ENCODE peak calls at places on chromosomes 7 and 10, in eight cellular contexts. One of them, this sample, is unnamed.

GRCh38 chr10:43128958-43129706 is 9.1 kb upstream of the CSGALNACT2 start:
- DNase-seq in hypothalamus: no peak
- DNase-seq in foreskin fibroblast: peak
- DNase-seq in fibroblast of lung: peak
- DNase-seq in GM19239: no peak
- DNase-seq in fibroblast of mammary gland: peak
- DNase-seq in stimulated activated CD8-positive, alpha-beta memory T cell treated with anti-CD3 and anti-CD28 coated beads, Interleukin-15, amount 100 ng/mL, for 24 hours: no peak
- DNase-seq in NCI-H748 treated with DMSO at 0.1 percent for 48 hours: no peak
- DNase-seq in this sample: peak

GRCh38 chr10:110355922-110356627 is 51.4 kb upstream of the SMNDC1 start:
- DNase-seq in fibroblast of lung: no peak
- DNase-seq in NCI-H748 treated with DMSO at 0.1 percent for 48 hours: no peak
- DNase-seq in stimulated activated CD8-positive, alpha-beta memory T cell treated with anti-CD3 and anti-CD28 coated beads, Interleukin-15, amount 100 ng/mL, for 24 hours: no peak
- DNase-seq in foreskin fibroblast: no peak
- DNase-seq in GM19239: no peak
- DNase-seq in fibroblast of mammary gland: no peak
- DNase-seq in hypothalamus: no peak
- DNase-seq in this sample: no peak

GRCh38 chr10:116385994-116386809 is 41.4 kb upstream of the PNLIPRP3 start:
- DNase-seq in NCI-H748 treated with DMSO at 0.1 percent for 48 hours: no peak
- DNase-seq in stimulated activated CD8-positive, alpha-beta memory T cell treated with anti-CD3 and anti-CD28 coated beads, Interleukin-15, amount 100 ng/mL, for 24 hours: no peak
- DNase-seq in foreskin fibroblast: no peak
- DNase-seq in GM19239: no peak
- DNase-seq in hypothalamus: no peak
- DNase-seq in fibroblast of lung: peak
- DNase-seq in fibroblast of mammary gland: peak
- DNase-seq in this sample: no peak

GRCh38 chr7:116626886-116627285 is 45.1 kb upstream of the MET start:
- DNase-seq in fibroblast of lung: no peak
- DNase-seq in GM19239: no peak
- DNase-seq in NCI-H748 treated with DMSO at 0.1 percent for 48 hours: no peak
- DNase-seq in stimulated activated CD8-positive, alpha-beta memory T cell treated with anti-CD3 and anti-CD28 coated beads, Interleukin-15, amount 100 ng/mL, for 24 hours: no peak
- DNase-seq in hypothalamus: no peak
- DNase-seq in foreskin fibroblast: no peak
- DNase-seq in fibroblast of mammary gland: no peak
- DNase-seq in this sample: peak

GRCh38 chr10:71266918-71267442 is 52.1 kb upstream of the SLC29A3 start:
- DNase-seq in hypothalamus: no peak
- DNase-seq in stimulated activated CD8-positive, alpha-beta memory T cell treated with anti-CD3 and anti-CD28 coated beads, Interleukin-15, amount 100 ng/mL, for 24 hours: no peak
- DNase-seq in foreskin fibroblast: no peak
- DNase-seq in fibroblast of mammary gland: peak
- DNase-seq in GM19239: no peak
- DNase-seq in NCI-H748 treated with DMSO at 0.1 percent for 48 hours: no peak
- DNase-seq in fibroblast of lung: no peak
- DNase-seq in this sample: no peak

GRCh38 chr10:29343607-29344038 is 54.8 kb downstream of the LYZL1 start:
- DNase-seq in stimulated activated CD8-positive, alpha-beta memory T cell treated with anti-CD3 and anti-CD28 coated beads, Interleukin-15, amount 100 ng/mL, for 24 hours: no peak
- DNase-seq in fibroblast of lung: peak
- DNase-seq in NCI-H748 treated with DMSO at 0.1 percent for 48 hours: no peak
- DNase-seq in foreskin fibroblast: no peak
- DNase-seq in fibroblast of mammary gland: peak
- DNase-seq in GM19239: no peak
- DNase-seq in hypothalamus: no peak
- DNase-seq in this sample: peak

GRCh38 chr7:45609180-45609579 is 35.0 kb downstream of the ADCY1 start:
- DNase-seq in fibroblast of lung: no peak
- DNase-seq in hypothalamus: no peak
- DNase-seq in NCI-H748 treated with DMSO at 0.1 percent for 48 hours: no peak
- DNase-seq in foreskin fibroblast: no peak
- DNase-seq in stimulated activated CD8-positive, alpha-beta memory T cell treated with anti-CD3 and anti-CD28 coated beads, Interleukin-15, amount 100 ng/mL, for 24 hours: no peak
- DNase-seq in GM19239: no peak
- DNase-seq in fibroblast of mammary gland: no peak
- DNase-seq in this sample: no peak

GRCh38 chr10:29328988-29329387 is 40.1 kb downstream of the LYZL1 start:
- DNase-seq in fibroblast of lung: peak
- DNase-seq in fibroblast of mammary gland: peak
- DNase-seq in NCI-H748 treated with DMSO at 0.1 percent for 48 hours: no peak
- DNase-seq in hypothalamus: no peak
- DNase-seq in foreskin fibroblast: peak
- DNase-seq in stimulated activated CD8-positive, alpha-beta memory T cell treated with anti-CD3 and anti-CD28 coated beads, Interleukin-15, amount 100 ng/mL, for 24 hours: no peak
- DNase-seq in GM19239: no peak
- DNase-seq in this sample: no peak

GRCh38 chr7:128157906-128158305 is 83.2 kb upstream of the LEP start:
- DNase-seq in hypothalamus: no peak
- DNase-seq in stimulated activated CD8-positive, alpha-beta memory T cell treated with anti-CD3 and anti-CD28 coated beads, Interleukin-15, amount 100 ng/mL, for 24 hours: no peak
- DNase-seq in GM19239: no peak
- DNase-seq in foreskin fibroblast: no peak
- DNase-seq in fibroblast of mammary gland: no peak
- DNase-seq in NCI-H748 treated with DMSO at 0.1 percent for 48 hours: no peak
- DNase-seq in fibroblast of lung: no peak
- DNase-seq in this sample: no peak

GRCh38 chr10:30215631-30216030 is 133.4 kb downstream of the MTPAP start:
- DNase-seq in stimulated activated CD8-positive, alpha-beta memory T cell treated with anti-CD3 and anti-CD28 coated beads, Interleukin-15, amount 100 ng/mL, for 24 hours: no peak
- DNase-seq in GM19239: no peak
- DNase-seq in NCI-H748 treated with DMSO at 0.1 percent for 48 hours: no peak
- DNase-seq in foreskin fibroblast: no peak
- DNase-seq in fibroblast of mammary gland: peak
- DNase-seq in fibroblast of lung: no peak
- DNase-seq in hypothalamus: no peak
- DNase-seq in this sample: no peak

GRCh38 chr7:68364871-68365625 is 1233.2 kb upstream of the AUTS2 start:
- DNase-seq in foreskin fibroblast: no peak
- DNase-seq in fibroblast of lung: peak
- DNase-seq in fibroblast of mammary gland: no peak
- DNase-seq in NCI-H748 treated with DMSO at 0.1 percent for 48 hours: no peak
- DNase-seq in hypothalamus: no peak
- DNase-seq in GM19239: no peak
- DNase-seq in stimulated activated CD8-positive, alpha-beta memory T cell treated with anti-CD3 and anti-CD28 coated beads, Interleukin-15, amount 100 ng/mL, for 24 hours: no peak
- DNase-seq in this sample: no peak

GRCh38 chr7:142703655-142704310 is 45.5 kb upstream of the PRSS1 start:
- DNase-seq in NCI-H748 treated with DMSO at 0.1 percent for 48 hours: no peak
- DNase-seq in foreskin fibroblast: no peak
- DNase-seq in fibroblast of mammary gland: no peak
- DNase-seq in fibroblast of lung: no peak
- DNase-seq in hypothalamus: no peak
- DNase-seq in GM19239: no peak
- DNase-seq in stimulated activated CD8-positive, alpha-beta memory T cell treated with anti-CD3 and anti-CD28 coated beads, Interleukin-15, amount 100 ng/mL, for 24 hours: no peak
- DNase-seq in this sample: no peak

GRCh38 chr10:122263971-122264370 is 7.1 kb upstream of the BTBD16 start:
- DNase-seq in fibroblast of mammary gland: peak
- DNase-seq in foreskin fibroblast: peak
- DNase-seq in stimulated activated CD8-positive, alpha-beta memory T cell treated with anti-CD3 and anti-CD28 coated beads, Interleukin-15, amount 100 ng/mL, for 24 hours: no peak
- DNase-seq in hypothalamus: no peak
- DNase-seq in fibroblast of lung: peak
- DNase-seq in NCI-H748 treated with DMSO at 0.1 percent for 48 hours: no peak
- DNase-seq in GM19239: no peak
- DNase-seq in this sample: no peak

GRCh38 chr7:11716185-11716584 is 115.8 kb downstream of the THSD7A start:
- DNase-seq in stimulated activated CD8-positive, alpha-beta memory T cell treated with anti-CD3 and anti-CD28 coated beads, Interleukin-15, amount 100 ng/mL, for 24 hours: no peak
- DNase-seq in GM19239: no peak
- DNase-seq in NCI-H748 treated with DMSO at 0.1 percent for 48 hours: peak
- DNase-seq in fibroblast of lung: peak
- DNase-seq in foreskin fibroblast: peak
- DNase-seq in fibroblast of mammary gland: peak
- DNase-seq in hypothalamus: no peak
- DNase-seq in this sample: no peak

GRCh38 chr7:157441023-157441399 is 104.2 kb downstream of the DNAJB6 start:
- DNase-seq in NCI-H748 treated with DMSO at 0.1 percent for 48 hours: no peak
- DNase-seq in stimulated activated CD8-positive, alpha-beta memory T cell treated with anti-CD3 and anti-CD28 coated beads, Interleukin-15, amount 100 ng/mL, for 24 hours: no peak
- DNase-seq in fibroblast of lung: no peak
- DNase-seq in GM19239: no peak
- DNase-seq in foreskin fibroblast: no peak
- DNase-seq in hypothalamus: no peak
- DNase-seq in fibroblast of mammary gland: no peak
- DNase-seq in this sample: no peak

GRCh38 chr10:2964632-2965296 is 102.6 kb upstream of the PFKP start:
- DNase-seq in fibroblast of lung: no peak
- DNase-seq in foreskin fibroblast: no peak
- DNase-seq in hypothalamus: no peak
- DNase-seq in stimulated activated CD8-positive, alpha-beta memory T cell treated with anti-CD3 and anti-CD28 coated beads, Interleukin-15, amount 100 ng/mL, for 24 hours: no peak
- DNase-seq in GM19239: no peak
- DNase-seq in NCI-H748 treated with DMSO at 0.1 percent for 48 hours: no peak
- DNase-seq in fibroblast of mammary gland: no peak
- DNase-seq in this sample: no peak

This sample was measured in CMK.